ENCODE peak calls at places on chromosomes 4 and X, in seven cellular contexts. B is A549, S is H1, R is HCT116, W is IMR-90, O is K562, C is HepG2. Z is an unnamed sample.

GRCh38 chr4:123893746-123894095 is 497.1 kb downstream of the SPRY1 start:
- DNase-seq in O (no peak), S (no peak), C (no peak), R (no peak), B (no peak), W (peak), Z (no peak)

GRCh38 chrX:22800806-22801205 is 199.0 kb upstream of the DDX53 start:
- DNase-seq in B (no peak), W (no peak), R (no peak), S (no peak), O (no peak), C (no peak), Z (no peak)

GRCh38 chrX:69179380-69179911 is 14.2 kb upstream of the PJA1 start:
- DNase-seq in B (no peak), C (no peak), R (no peak), O (no peak), W (peak), S (no peak), Z (no peak)

GRCh38 chrX:9227276-9227675 is 193.3 kb upstream of the FAM9B start:
- DNase-seq in R (no peak), B (no peak), S (no peak), O (no peak), C (no peak), W (peak), Z (no peak)

GRCh38 chr4:3572363-3572762 is 40.1 kb upstream of the LRPAP1 start:
- DNase-seq in B (no peak), S (no peak), C (no peak), R (no peak), O (no peak), W (no peak), Z (no peak)

GRCh38 chr4:96035727-96036126 is 195.8 kb downstream of the PDHA2 start:
- DNase-seq in S (no peak), R (peak), O (peak), W (no peak), B (no peak), C (no peak), Z (no peak)

GRCh38 chr4:148090029-148090428 is 352.2 kb downstream of the NR3C2 start:
- DNase-seq in O (no peak), C (no peak), B (no peak), R (no peak), S (no peak), W (no peak), Z (no peak)

GRCh38 chrX:42290608-42291007 is 367.3 kb upstream of the CASK start:
- DNase-seq in B (no peak), W (peak), O (no peak), S (no peak), C (peak), R (peak), Z (no peak)

GRCh38 chr4:125011646-125012045 is 299.1 kb upstream of the ANKRD50 start:
- DNase-seq in R (no peak), B (no peak), W (peak), O (no peak), S (no peak), C (no peak), Z (no peak)

GRCh38 chrX:8191022-8191421 is 20.0 kb upstream of the VCX2 start:
- DNase-seq in R (no peak), B (no peak), W (no peak), S (no peak), O (no peak), C (no peak), Z (no peak)

GRCh38 chrX:47321386-47321785 is 49.0 kb upstream of the ZNF157 start:
- DNase-seq in B (no peak), C (no peak), R (no peak), O (peak), W (peak), S (peak), Z (no peak)

GRCh38 chrX:56130436-56130835 is 101.7 kb upstream of the KLF8 start:
- DNase-seq in R (no peak), C (no peak), O (no peak), S (no peak), W (no peak), B (no peak), Z (no peak)

DNA sequence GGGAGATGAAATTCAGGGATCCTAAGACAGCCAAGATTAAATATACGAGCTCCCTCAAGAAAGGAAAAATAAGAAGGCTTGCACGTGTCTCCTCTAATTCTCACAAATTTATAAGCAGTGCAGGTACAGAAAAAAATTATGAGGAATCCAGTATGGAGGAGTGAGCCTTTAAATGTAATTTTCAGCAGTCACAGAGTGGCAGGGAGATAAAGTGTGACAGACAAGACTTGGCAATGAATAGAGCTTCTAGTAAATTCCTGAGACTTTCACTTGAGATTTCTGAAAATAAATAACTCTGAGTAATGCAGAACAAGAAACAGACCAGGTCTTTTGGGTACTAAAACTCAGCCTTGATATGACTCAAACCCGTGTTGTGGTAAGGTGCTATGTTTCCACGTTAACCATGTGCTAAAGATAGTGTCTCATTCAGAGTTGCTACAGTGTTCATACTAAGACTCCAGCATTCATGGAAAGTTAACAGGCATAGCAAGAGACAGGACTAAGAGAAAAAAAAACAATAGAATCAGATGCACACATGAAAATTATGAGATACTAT is 119.8 kb downstream of the SPOCK3 start:
- DNase-seq in C (no peak), B (no peak), R (no peak), W (no peak), S (no peak), O (no peak), Z (peak)
- TF ChIP-seq CEBPB in C (no peak), B (no peak), R (no peak), W (no peak), S (no peak), O (no peak), Z (no peak)

GRCh38 chr4:140047781-140048180 is 106.2 kb downstream of the MAML3 start:
- DNase-seq in W (no peak), R (no peak), O (no peak), S (no peak), B (no peak), C (no peak), Z (no peak)
- TF ChIP-seq CEBPB in W (no peak), R (no peak), O (no peak), S (no peak), B (no peak), C (no peak), Z (no peak)

DNA sequence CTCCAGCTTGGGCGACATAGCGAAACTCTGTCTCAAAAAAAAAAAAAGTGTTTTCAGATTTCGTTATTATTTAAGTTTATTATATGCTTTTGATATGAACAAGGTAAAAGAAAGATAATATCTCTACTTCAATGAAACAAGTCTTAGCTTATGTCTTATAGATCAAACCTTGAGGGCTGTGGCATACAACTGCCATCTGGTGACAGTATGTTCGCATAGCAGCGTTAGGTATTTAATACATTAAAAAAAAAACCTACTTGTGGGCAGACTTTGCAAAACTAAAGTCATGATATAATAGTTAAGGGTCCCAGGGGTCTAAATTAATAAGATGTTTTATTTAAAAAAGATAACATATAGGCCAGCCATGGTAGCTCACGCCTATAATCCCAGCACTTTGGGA is 161.2 kb upstream of the AMOT start:
- DNase-seq in R (no peak), O (no peak), C (no peak), W (no peak), B (no peak), S (no peak), Z (no peak)
- TF ChIP-seq CEBPB in R (no peak), O (no peak), C (no peak), W (no peak), B (no peak), S (no peak), Z (no peak)

GRCh38 chr4:83054928-83055327 is 19.9 kb downstream of the COPS4 start:
- DNase-seq in R (peak), S (no peak), W (peak), C (no peak), B (no peak), O (no peak), Z (no peak)
- TF ChIP-seq CEBPB in R (no peak), S (no peak), W (no peak), C (no peak), B (no peak), O (no peak), Z (no peak)